ENCODE peak calls at places on chromosomes 12 and 14, in four cellular contexts. M is AG04450, D is BJ, Y is tibial artery. X is an unnamed sample.
A peak's percentile ranks its signal among the peaks of the same experiment; 100 is the strongest.

GRCh38 chr12:130145731-130146130 is 16.5 kb upstream of the FZD10 start:
- DNase-seq in Y (no peak), D (no peak), M (no peak), X (no peak)

GRCh38 chr12:122023339-122024131 is 1.9 kb downstream of the BCL7A start:
- DNase-seq in Y (peak; percentile 77), M (peak; percentile 11), D (no peak), X (peak; percentile 0)

GRCh38 chr14:93832665-93833064 is 44.4 kb upstream of the PRIMA1 start:
- DNase-seq in Y (no peak), D (no peak), M (no peak), X (no peak)

GRCh38 chr12:130647814-130648213 is 68.3 kb downstream of the RIMBP2 start:
- DNase-seq in D (no peak), M (no peak), Y (no peak), X (no peak)

GRCh38 chr12:74076918-74077317 is 460.7 kb upstream of the ATXN7L3B start:
- DNase-seq in Y (no peak), M (no peak), D (no peak), X (no peak)

GRCh38 chr14:92263681-92264080 is 59.3 kb upstream of the SLC24A4 start:
- DNase-seq in M (no peak), D (no peak), Y (no peak), X (no peak)

GRCh38 chr14:99268776-99269510 is 3.1 kb downstream of the BCL11B start:
- DNase-seq in M (no peak), Y (no peak), D (no peak), X (no peak)

GRCh38 chr12:76967181-76967885 is 88.5 kb upstream of the CSRP2 start:
- DNase-seq in Y (no peak), D (no peak), M (no peak), X (no peak)

GRCh38 chr14:94853920-94854319 is 84.0 kb upstream of the GSC start:
- DNase-seq in D (no peak), M (no peak), Y (no peak), X (no peak)

GRCh38 chr12:50239355-50239891 is 43.9 kb downstream of the LIMA1 start:
- DNase-seq in Y (no peak), D (no peak), M (no peak), X (no peak)

GRCh38 chr14:55267816-55268215 is 3.4 kb upstream of the FBXO34 start:
- DNase-seq in M (no peak), Y (no peak), D (no peak), X (no peak)

GRCh38 chr12:105100998-105101397 is 6.5 kb upstream of the WASHC4 start:
- DNase-seq in Y (no peak), M (no peak), D (no peak), X (no peak)

GRCh38 chr14:68401320-68401719 is 391.5 kb downstream of the ZFP36L1 start:
- DNase-seq in M (no peak), Y (no peak), D (no peak), X (no peak)

GRCh38 chr12:19710811-19711793 is 271.8 kb downstream of the AEBP2 start:
- DNase-seq in D (no peak), M (no peak), Y (peak; percentile 79), X (no peak)

GRCh38 chr14:74875941-74876913 is at the start of gene PROX2:
- DNase-seq in D (no peak), M (no peak), Y (no peak), X (no peak)